ENCODE peak calls at places on chromosomes 13 and 19, in eight cellular contexts. H, M, X, D, T, C, U and K are unnamed samples.

GRCh38 chr13:78601124-78601885 is 2.0 kb downstream of the POU4F1 start:
- DNase-seq in H (no peak), X (no peak), C (peak), D (no peak), M (no peak), T (peak), U (no peak), K (no peak)

GRCh38 chr13:30569901-30570576 is 47.7 kb upstream of the USPL1 start:
- DNase-seq in M (peak), X (peak), T (no peak), U (peak), D (peak), C (no peak), H (peak), K (peak)

GRCh38 chr13:100214886-100215285 is 126.0 kb downstream of the PCCA start:
- DNase-seq in X (peak), U (no peak), T (no peak), M (no peak), C (no peak), D (no peak), H (no peak), K (no peak)

GRCh38 chr13:36490055-36490454 is 57.8 kb downstream of the CCNA1 start:
- DNase-seq in C (no peak), U (no peak), H (no peak), X (no peak), T (no peak), D (no peak), M (no peak), K (no peak)

GRCh38 chr19:35404879-35405622 is 34.2 kb downstream of the GPR42 start:
- DNase-seq in H (peak), X (peak), U (no peak), C (no peak), D (peak), T (no peak), M (peak), K (no peak)

GRCh38 chr19:39398297-39398864 is 7.2 kb downstream of the MED29 start:
- DNase-seq in H (peak), U (peak), T (no peak), X (peak), M (peak), C (no peak), D (peak), K (peak)

GRCh38 chr19:14361824-14362223 is 19.4 kb upstream of the ADGRE5 start:
- DNase-seq in T (peak), D (no peak), M (no peak), C (no peak), U (no peak), X (no peak), H (no peak), K (no peak)

GRCh38 chr19:35592226-35592625 is 6.3 kb downstream of the PMIS2 start:
- DNase-seq in C (no peak), U (no peak), H (peak), M (no peak), X (peak), D (no peak), T (peak), K (no peak)

GRCh38 chr19:42130254-42130573 is 2.0 kb downstream of the POU2F2 start:
- DNase-seq in X (no peak), M (no peak), U (no peak), T (no peak), D (no peak), C (no peak), H (no peak), K (no peak)

GRCh38 chr19:54473071-54473941 is at the start of gene CDC42EP5:
- DNase-seq in D (peak), T (peak), H (peak), U (peak), M (peak), X (no peak), C (peak), K (peak)

GRCh38 chr13:110832531-110832930 is 82.3 kb downstream of the ANKRD10 start:
- DNase-seq in T (no peak), D (no peak), H (no peak), C (peak), X (no peak), M (no peak), U (no peak), K (no peak)

GRCh38 chr19:20664917-20665781 is 3.8 kb upstream of the ZNF626 start:
- DNase-seq in U (no peak), T (no peak), X (no peak), C (no peak), M (no peak), H (no peak), D (peak), K (no peak)

GRCh38 chr19:52148256-52148655 is 8.5 kb upstream of the ZNF616 start:
- DNase-seq in M (no peak), T (no peak), C (no peak), D (no peak), U (no peak), H (no peak), X (no peak), K (no peak)

GRCh38 chr19:40604647-40605200 is 3.6 kb downstream of the LTBP4 start:
- DNase-seq in H (no peak), U (peak), C (peak), M (peak), T (no peak), X (no peak), D (peak), K (no peak)

GRCh38 chr13:26686285-26686684 is 74.3 kb downstream of the GPR12 start:
- DNase-seq in X (no peak), M (no peak), U (no peak), D (no peak), C (no peak), T (peak), H (no peak), K (no peak)

GRCh38 chr19:33186835-33187540 is 7.1 kb upstream of the LRP3 start:
- DNase-seq in D (no peak), X (no peak), M (peak), T (no peak), C (no peak), U (no peak), H (no peak), K (no peak)

GRCh38 chr19:54209058-54209747 is 8.5 kb downstream of the RPS9 start:
- DNase-seq in M (no peak), T (peak), U (no peak), D (no peak), H (no peak), X (no peak), C (peak), K (no peak)

GRCh38 chr19:29831041-29831548 is 19.3 kb downstream of the CCNE1 start:
- DNase-seq in H (no peak), X (no peak), M (no peak), U (no peak), C (no peak), D (no peak), T (no peak), K (no peak)

GRCh38 chr13:99666146-99666805 is 165.0 kb downstream of the TM9SF2 start:
- DNase-seq in U (no peak), M (no peak), X (no peak), T (no peak), D (no peak), C (no peak), H (no peak), K (no peak)

GRCh38 chr13:47679391-47679790 is 321.7 kb downstream of the SUCLA2 start:
- DNase-seq in C (no peak), D (no peak), X (no peak), T (no peak), H (no peak), M (no peak), U (no peak), K (no peak)

GRCh38 chr13:91659583-91660415 is 261.4 kb downstream of the GPC5 start:
- DNase-seq in C (no peak), U (no peak), M (no peak), T (no peak), X (no peak), D (no peak), H (no peak), K (no peak)

GRCh38 chr19:1017115-1017905 is 3.6 kb downstream of the TMEM259 start:
- DNase-seq in C (peak), T (no peak), X (no peak), D (no peak), U (no peak), H (peak), M (peak), K (no peak)

GRCh38 chr19:31512403-31512970 is 163.3 kb upstream of the TSHZ3 start:
- DNase-seq in D (no peak), U (no peak), C (no peak), H (no peak), M (no peak), T (no peak), X (no peak), K (no peak)

GRCh38 chr19:43983544-43983911 is 460 bp upstream of the ZNF155 start:
- DNase-seq in C (no peak), H (no peak), U (no peak), X (no peak), M (no peak), D (no peak), T (no peak), K (no peak)

GRCh38 chr19:41001243-41001971 is 10.3 kb downstream of the CYP2B6 start:
- DNase-seq in D (no peak), M (no peak), H (no peak), T (no peak), C (no peak), X (no peak), U (no peak), K (no peak)

GRCh38 chr19:54114340-54114826 is 1.1 kb downstream of the TFPT start:
- DNase-seq in C (peak), D (no peak), T (peak), U (no peak), M (peak), H (peak), X (no peak), K (no peak)

GRCh38 chr13:85367887-85368286 is 431.3 kb downstream of the SLITRK6 start:
- DNase-seq in M (no peak), H (no peak), C (no peak), U (no peak), X (no peak), T (no peak), D (no peak), K (no peak)

DNA sequence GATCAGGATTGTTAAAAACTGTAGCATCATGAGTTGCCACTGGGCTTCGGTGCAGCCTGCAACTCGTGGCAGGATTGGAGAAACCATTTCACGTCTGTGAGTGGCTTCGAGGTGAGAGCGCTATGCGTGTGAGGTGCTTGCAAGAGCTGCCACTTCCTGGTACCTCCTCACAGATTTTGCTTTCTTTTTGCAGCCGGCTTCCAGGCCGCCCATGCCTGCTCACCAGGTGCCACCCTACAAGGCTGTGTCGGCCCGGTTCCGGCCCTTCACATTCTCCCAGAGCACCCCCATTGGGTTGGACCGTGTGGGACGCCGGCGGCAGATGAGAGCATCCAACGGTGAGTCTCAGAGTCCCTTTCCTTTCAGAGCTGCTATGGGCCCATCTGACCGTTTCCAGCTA is 57.9 kb upstream of the C1QTNF9 start:
- DNase-seq in H (no peak), D (no peak), M (peak), X (no peak), U (peak), T (no peak), C (peak), K (no peak)
- TF ChIP-seq EP300 in H (no peak), D (no peak), M (no peak), X (no peak), U (no peak), T (no peak), C (no peak), K (no peak)

DNA sequence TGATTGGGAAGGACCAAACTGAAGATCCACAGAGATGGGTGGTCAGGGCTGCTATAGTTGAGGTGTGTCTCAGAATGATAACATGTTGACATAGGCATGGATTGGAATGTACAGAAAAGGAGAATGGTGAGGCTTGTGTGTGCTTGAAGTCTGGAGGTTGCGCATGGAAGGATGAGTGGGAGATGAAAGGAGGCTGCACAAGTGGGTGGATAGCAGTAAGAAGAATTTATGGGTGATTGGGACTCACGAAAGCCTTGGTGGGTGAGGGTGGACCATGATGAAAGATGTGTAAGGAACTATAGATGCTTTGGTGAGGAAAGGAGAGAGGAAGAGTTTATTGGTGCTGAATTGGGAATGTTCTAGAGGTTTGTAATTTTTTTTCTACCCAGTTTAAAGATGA is 1287.7 kb downstream of the UQCRFS1 start:
- DNase-seq in C (no peak), T (no peak), M (no peak), H (no peak), D (no peak), X (no peak), U (no peak), K (no peak)
- TF ChIP-seq EP300 in C (no peak), T (no peak), M (no peak), H (no peak), D (no peak), X (no peak), U (no peak), K (no peak)

GRCh38 chr19:11018179-11018578 is 57.3 kb downstream of the SMARCA4 start:
- DNase-seq in X (no peak), C (peak), T (no peak), M (peak), U (no peak), D (no peak), H (no peak), K (no peak)

GRCh38 chr19:11017275-11018035 is 56.6 kb downstream of the SMARCA4 start:
- DNase-seq in H (no peak), C (peak), M (no peak), T (no peak), X (no peak), U (no peak), D (no peak), K (no peak)

GRCh38 chr19:11014403-11014911 is 53.6 kb downstream of the SMARCA4 start:
- DNase-seq in X (peak), H (no peak), D (no peak), C (no peak), U (no peak), M (no peak), T (peak), K (no peak)

GRCh38 chr19:11018743-11019142 is 57.9 kb downstream of the SMARCA4 start:
- DNase-seq in C (no peak), D (no peak), U (no peak), H (no peak), M (no peak), X (no peak), T (no peak), K (no peak)

GRCh38 chr19:11016591-11016990 is 55.8 kb downstream of the SMARCA4 start:
- DNase-seq in X (no peak), U (no peak), D (no peak), C (no peak), M (no peak), H (no peak), T (no peak), K (no peak)
- TF ChIP-seq EP300 in X (no peak), U (no peak), D (no peak), C (no peak), M (no peak), H (no peak), T (no peak), K (no peak)

GRCh38 chr13:77299587-77299986 is 27.3 kb downstream of the MYCBP2 start:
- DNase-seq in M (no peak), C (no peak), T (no peak), U (no peak), X (no peak), H (no peak), D (no peak), K (no peak)

GRCh38 chr13:77300176-77301141 is 26.4 kb downstream of the MYCBP2 start:
- DNase-seq in U (no peak), T (no peak), D (no peak), C (no peak), H (no peak), X (peak), M (no peak), K (no peak)

GRCh38 chr13:77298403-77298802 is 28.5 kb downstream of the MYCBP2 start:
- DNase-seq in T (no peak), H (no peak), U (no peak), M (no peak), X (no peak), C (no peak), D (no peak), K (no peak)
- TF ChIP-seq EP300 in T (no peak), H (no peak), U (no peak), M (no peak), X (no peak), C (no peak), D (no peak), K (no peak)